ENCODE peak calls at places on chromosomes 7 and 10, in ten cellular contexts. A is IMR-90, Z is transverse colon, H is body of pancreas, X is A549, N is HCT116, G is adrenal gland, Q is spleen, W is sigmoid colon, L is heart left ventricle. O is an unnamed sample.

GRCh38 chr7:82818091-82818620 is 344.5 kb downstream of the PCLO start:
- DNase-seq in L (no peak), W (no peak), X (no peak), H (no peak), Q (no peak), N (no peak), G (no peak), Z (no peak), A (no peak), O (no peak)

GRCh38 chr7:18893156-18893555 is 224.3 kb downstream of the TWIST1 start:
- DNase-seq in N (no peak), Q (no peak), X (no peak), W (no peak), G (no peak), L (no peak), A (no peak), Z (no peak), H (no peak), O (no peak)

GRCh38 chr7:88224596-88225275 is 4.9 kb upstream of the SRI start:
- DNase-seq in H (no peak), L (no peak), X (peak), G (no peak), Z (no peak), W (no peak), Q (no peak), A (peak), N (no peak), O (no peak)

GRCh38 chr10:113585949-113586348 is 33.1 kb downstream of the HABP2 start:
- DNase-seq in Q (no peak), H (no peak), L (no peak), Z (no peak), G (no peak), W (no peak), N (no peak), X (peak), A (no peak), O (no peak)

GRCh38 chr7:18610331-18610948 is 114.9 kb downstream of the HDAC9 start:
- DNase-seq in Z (no peak), H (peak), L (no peak), G (peak), N (peak), Q (no peak), X (peak), W (no peak), A (peak), O (no peak)

GRCh38 chr7:37694208-37695080 is 10.9 kb downstream of the GPR141 start:
- DNase-seq in G (peak), X (peak), A (no peak), Z (no peak), L (no peak), Q (peak), N (no peak), H (no peak), W (no peak), O (no peak)

GRCh38 chr10:62735464-62736188 is 68.9 kb upstream of the ADO start:
- DNase-seq in W (no peak), G (no peak), Z (no peak), N (no peak), X (peak), L (no peak), Q (no peak), A (peak), H (no peak), O (no peak)

GRCh38 chr10:92387289-92387940 is 96.4 kb downstream of the MARCHF5 start:
- DNase-seq in W (no peak), X (peak), A (peak), Z (no peak), Q (no peak), G (peak), N (peak), H (peak), L (peak), O (no peak)

GRCh38 chr10:116324227-116324950 is at the start of gene CCDC172:
- DNase-seq in Q (no peak), H (no peak), N (no peak), G (no peak), W (no peak), Z (no peak), L (no peak), X (no peak), A (no peak), O (no peak)

GRCh38 chr10:72328045-72328828 is 26.5 kb downstream of the DNAJB12 start:
- DNase-seq in X (peak), W (peak), H (peak), Q (no peak), L (peak), A (peak), G (peak), Z (peak), N (no peak), O (peak)
- TF ChIP-seq CTCF in X (peak), W (peak), H (peak), Q (peak), L (peak), A (peak), G (peak), Z (peak), N (peak), O (peak)

GRCh38 chr10:110859206-110859946 is 12.4 kb upstream of the PDCD4 start:
- DNase-seq in A (no peak), G (no peak), Z (no peak), H (peak), W (peak), N (no peak), L (no peak), Q (no peak), X (no peak), O (no peak)

GRCh38 chr10:110861930-110862677 is 9.6 kb upstream of the PDCD4 start:
- DNase-seq in Q (no peak), Z (no peak), W (no peak), H (peak), G (peak), A (no peak), N (no peak), X (no peak), L (no peak), O (no peak)

GRCh38 chr10:110861476-110861875 is 10.3 kb upstream of the PDCD4 start:
- DNase-seq in A (no peak), G (no peak), X (no peak), L (no peak), W (no peak), N (no peak), H (no peak), Z (no peak), Q (no peak), O (no peak)

GRCh38 chr10:110859947-110860376 is 11.8 kb upstream of the PDCD4 start:
- DNase-seq in A (peak), G (peak), W (peak), Z (no peak), L (no peak), X (no peak), Q (no peak), N (no peak), H (no peak), O (no peak)

GRCh38 chr10:110860576-110861241 is 11.0 kb upstream of the PDCD4 start:
- DNase-seq in W (peak), N (no peak), Z (peak), X (no peak), Q (peak), A (no peak), L (no peak), G (no peak), H (no peak), O (no peak)
- TF ChIP-seq POLR2A in W (no peak), N (no peak), Z (peak), X (no peak), Q (no peak), A (no peak), L (no peak), G (no peak), H (no peak), O (no peak)

GRCh38 chr10:104315486-104315921 is 22.8 kb downstream of the ITPRIP start:
- DNase-seq in X (no peak), Q (peak), H (no peak), Z (no peak), A (no peak), L (no peak), N (no peak), W (peak), G (no peak), O (no peak)

GRCh38 chr10:104318096-104318725 is 20.1 kb downstream of the ITPRIP start:
- DNase-seq in A (no peak), N (no peak), L (no peak), W (peak), X (no peak), H (no peak), Q (peak), Z (no peak), G (no peak), O (no peak)

GRCh38 chr10:104316321-104317099 is 21.8 kb downstream of the ITPRIP start:
- DNase-seq in X (no peak), H (no peak), G (no peak), Z (no peak), N (no peak), Q (peak), A (no peak), W (peak), L (no peak), O (no peak)

GRCh38 chr10:104318810-104319684 is 19.2 kb downstream of the ITPRIP start:
- DNase-seq in H (no peak), Q (peak), Z (no peak), A (peak), N (no peak), W (peak), L (no peak), X (no peak), G (no peak), O (no peak)

GRCh38 chr10:104317195-104318095 is 20.8 kb downstream of the ITPRIP start:
- DNase-seq in H (no peak), N (no peak), L (no peak), A (peak), Z (no peak), Q (peak), W (peak), G (no peak), X (no peak), O (no peak)
- TF ChIP-seq CTCF in H (no peak), N (no peak), L (no peak), A (peak), Z (no peak), Q (no peak), W (no peak), G (no peak), X (no peak), O (no peak)

GRCh38 chr7:46396501-46396900 is 475.4 kb upstream of the IGFBP3 start:
- DNase-seq in N (no peak), L (no peak), Z (no peak), H (no peak), W (no peak), G (no peak), A (no peak), X (no peak), Q (no peak), O (no peak)

GRCh38 chr7:46393142-46393541 is 472.1 kb upstream of the IGFBP3 start:
- DNase-seq in N (no peak), Q (no peak), L (no peak), W (no peak), X (no peak), Z (no peak), H (no peak), G (no peak), A (peak), O (no peak)

GRCh38 chr7:46397591-46397990 is 476.5 kb upstream of the IGFBP3 start:
- DNase-seq in W (no peak), H (no peak), L (no peak), Z (no peak), N (no peak), Q (no peak), A (no peak), G (no peak), X (no peak), O (no peak)
- TF ChIP-seq POLR2A in W (no peak), H (no peak), L (no peak), Z (no peak), N (no peak), Q (no peak), A (no peak), G (no peak), X (no peak), O (no peak)

DNA sequence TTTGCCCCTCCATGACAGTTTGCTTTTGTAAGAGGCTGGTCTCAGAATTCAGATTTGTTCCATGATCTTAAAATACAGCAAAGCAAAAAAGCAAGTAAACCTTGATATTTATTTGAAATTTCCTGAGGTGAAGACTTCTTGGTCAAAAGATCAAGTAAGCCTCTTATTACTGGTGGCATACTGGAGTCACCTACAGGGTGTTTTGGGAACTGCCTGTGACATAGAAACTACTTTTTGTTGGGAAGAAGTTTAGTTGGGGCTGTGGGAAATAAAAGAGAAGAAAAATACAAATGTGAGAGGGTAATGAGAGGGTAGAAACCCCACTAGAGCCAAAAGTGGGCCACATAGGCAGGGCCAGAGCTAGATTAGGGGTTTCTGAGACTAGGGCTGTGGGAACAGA is 217.9 kb downstream of the OTUD1 start:
- DNase-seq in Q (no peak), X (no peak), G (no peak), L (no peak), N (no peak), H (peak), Z (no peak), A (no peak), W (no peak), O (no peak)
- TF ChIP-seq CTCF in Q (peak), X (no peak), G (peak), L (peak), N (peak), H (peak), Z (peak), A (no peak), W (peak), O (peak)

GRCh38 chr7:149489391-149490024 is 8.1 kb downstream of the ZNF746 start:
- DNase-seq in X (peak), H (no peak), N (no peak), A (no peak), Z (no peak), Q (no peak), G (no peak), W (no peak), L (no peak), O (peak)
- TF ChIP-seq POLR2A in X (no peak), H (no peak), N (no peak), A (no peak), Z (no peak), Q (no peak), G (no peak), W (no peak), L (no peak), O (no peak)

DNA sequence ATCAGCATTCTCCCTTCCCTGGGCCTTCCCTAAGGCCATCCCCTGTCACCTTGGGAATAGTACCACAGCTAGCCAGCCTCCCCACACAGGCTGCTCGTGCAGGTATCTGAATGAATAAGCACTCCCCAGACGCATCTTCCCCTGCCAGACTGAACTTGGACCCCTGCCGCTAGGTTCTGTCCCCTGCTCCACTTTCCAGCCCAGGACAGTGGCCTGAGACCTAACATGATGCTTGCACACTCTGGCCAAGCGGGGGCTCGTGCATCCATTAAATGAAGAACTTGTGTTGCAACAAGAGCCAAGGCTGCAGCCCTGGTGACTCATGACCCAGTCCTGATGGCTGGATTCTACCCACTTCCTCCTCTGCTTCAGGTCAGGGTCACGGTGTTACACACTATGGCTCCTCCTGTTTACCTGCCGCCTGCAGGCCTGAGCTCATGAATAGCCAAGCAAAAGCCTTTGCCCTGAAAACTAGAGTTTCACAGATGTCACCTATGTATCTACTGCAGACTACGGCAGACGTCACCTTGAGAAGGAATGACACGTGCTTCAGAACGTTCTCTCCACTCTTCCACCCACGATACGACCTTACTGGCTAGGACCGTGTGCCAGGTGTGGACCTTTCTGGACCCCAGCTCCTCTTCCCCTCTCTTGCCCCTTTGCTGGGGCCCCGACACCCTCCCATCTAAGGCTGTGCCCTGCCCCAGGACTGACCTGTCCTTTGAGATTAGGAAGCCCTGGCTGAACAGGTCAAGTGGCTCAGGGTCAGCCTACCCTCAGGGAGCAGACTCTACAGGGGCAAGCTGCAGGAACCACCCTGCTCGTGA is 6.5 kb downstream of the ASB13 start:
- DNase-seq in Z (peak), L (no peak), W (no peak), G (peak), N (peak), X (peak), Q (no peak), H (peak), A (peak), O (no peak)
- TF ChIP-seq CTCF in Z (no peak), L (no peak), W (no peak), G (peak), N (no peak), X (no peak), Q (no peak), H (no peak), A (no peak), O (no peak)

GRCh38 chr7:100673942-100674431 is 447 bp downstream of the GNB2 start:
- DNase-seq in N (no peak), Z (peak), G (peak), L (peak), X (no peak), A (no peak), W (peak), H (no peak), Q (peak), O (no peak)
- TF ChIP-seq POLR2A in N (no peak), Z (peak), G (peak), L (no peak), X (no peak), A (no peak), W (no peak), H (no peak), Q (no peak), O (no peak)